ENCODE peak calls at places on chromosomes 6 and 20, in eight cellular contexts. V, T, K, H, B, P, C and S are unnamed samples.

GRCh38 chr6:157760589-157761330 is 62.3 kb upstream of the SNX9 start:
- DNase-seq in P (no peak), B (peak; percentile 86), T (no peak), C (no peak), H (peak; percentile 96), V (peak; percentile 57), K (no peak), S (no peak)

GRCh38 chr20:219290-220115 is 7.6 kb upstream of the DEFB129 start:
- DNase-seq in K (no peak), C (no peak), V (no peak), H (peak; percentile 11), B (peak; percentile 63), T (peak; percentile 15), P (no peak), S (peak; percentile 32)

GRCh38 chr6:143805832-143806281 is 37.3 kb upstream of the LTV1 start:
- DNase-seq in T (no peak), C (no peak), B (no peak), P (peak; percentile 1), H (peak; percentile 61), K (no peak), V (no peak), S (no peak)

GRCh38 chr6:30826961-30827342 is 57.4 kb upstream of the DDR1 start:
- DNase-seq in C (no peak), T (no peak), H (no peak), B (peak; percentile 61), P (no peak), K (no peak), V (no peak), S (no peak)

GRCh38 chr20:9520096-9520495 is 5.7 kb downstream of the LAMP5 start:
- DNase-seq in B (no peak), V (no peak), H (no peak), T (no peak), K (no peak), P (no peak), C (no peak), S (peak; percentile 26)

GRCh38 chr20:58494923-58495622 is 20.1 kb downstream of the APCDD1L start:
- DNase-seq in B (no peak), C (no peak), K (no peak), P (no peak), V (no peak), T (no peak), H (no peak), S (no peak)

GRCh38 chr6:97399208-97399607 is 116.2 kb upstream of the MMS22L start:
- DNase-seq in P (no peak), V (no peak), K (no peak), C (no peak), T (no peak), B (no peak), H (no peak), S (no peak)

GRCh38 chr6:52389626-52390360 is 27.8 kb downstream of the PAQR8 start:
- DNase-seq in V (peak; percentile 76), P (no peak), K (no peak), H (peak; percentile 52), C (peak; percentile 75), B (peak; percentile 91), T (peak; percentile 75), S (peak; percentile 86)

GRCh38 chr6:11258260-11259237 is 26.1 kb upstream of the NEDD9 start:
- DNase-seq in T (no peak), B (no peak), V (peak; percentile 81), H (no peak), K (no peak), C (no peak), P (peak; percentile 12), S (no peak)

GRCh38 chr6:43178951-43179830 is 2.8 kb upstream of the CUL9 start:
- DNase-seq in K (no peak), P (no peak), B (no peak), V (no peak), T (no peak), H (no peak), C (no peak), S (no peak)

GRCh38 chr20:478010-478948 is 15.9 kb upstream of the TBC1D20 start:
- DNase-seq in P (no peak), K (no peak), T (no peak), C (no peak), B (no peak), V (no peak), H (peak; percentile 90), S (no peak)

GRCh38 chr6:15922510-15923307 is 206.2 kb upstream of the MYLIP start:
- DNase-seq in T (no peak), V (no peak), B (peak; percentile 31), K (no peak), P (no peak), H (peak; percentile 86), C (no peak), S (no peak)

GRCh38 chr20:41692479-41693135 is 74.4 kb upstream of the CHD6 start:
- DNase-seq in H (peak; percentile 73), B (no peak), K (peak; percentile 38), P (no peak), C (peak; percentile 83), T (peak; percentile 51), V (peak; percentile 83), S (peak; percentile 76)

GRCh38 chr6:131545317-131545716 is 27.7 kb upstream of the ARG1 start:
- DNase-seq in T (no peak), P (no peak), B (no peak), V (no peak), K (no peak), C (no peak), H (no peak), S (no peak)

GRCh38 chr6:16441262-16441661 is 202.9 kb downstream of the GMPR start:
- DNase-seq in C (no peak), P (no peak), B (no peak), H (peak; percentile 26), V (no peak), K (no peak), T (no peak), S (no peak)

GRCh38 chr20:49518576-49518975 is 36.1 kb upstream of the KCNB1 start:
- DNase-seq in B (no peak), P (no peak), K (no peak), V (no peak), C (no peak), H (peak; percentile 28), T (no peak), S (no peak)

GRCh38 chr20:3353646-3354045 is 53.8 kb downstream of the DNAAF9 start:
- DNase-seq in B (no peak), C (no peak), V (no peak), H (no peak), T (no peak), P (no peak), K (no peak), S (no peak)

GRCh38 chr6:41728073-41728936 is 7.1 kb downstream of the TFEB start:
- DNase-seq in C (no peak), T (peak; percentile 62), B (no peak), P (no peak), V (no peak), H (no peak), K (no peak), S (peak; percentile 98)

GRCh38 chr20:23624307-23624706 is 13.4 kb downstream of the CST3 start:
- DNase-seq in C (no peak), T (no peak), H (peak; percentile 56), V (no peak), P (no peak), K (no peak), B (no peak), S (no peak)

GRCh38 chr20:20710847-20711315 is 1.6 kb downstream of the RALGAPA2 start:
- DNase-seq in C (no peak), H (no peak), P (peak; percentile 64), K (no peak), V (peak; percentile 51), T (peak; percentile 30), B (peak; percentile 13), S (peak; percentile 60)